ENCODE peak calls at places on chromosomes 7 and 10, in seven cellular contexts. One of them, this sample, is unnamed.

GRCh38 chr10:16856567-16856966 is 39.3 kb upstream of the RSU1 start:
- DNase-seq in thoracic aorta: no peak
- DNase-seq in neural progenitor cell: peak; percentile 9
- DNase-seq in CD14-positive monocyte: no peak
- DNase-seq in cardiac muscle cell: no peak
- DNase-seq in endothelial cell of umbilical vein: peak; percentile 66
- DNase-seq in retinal pigment epithelial cell: no peak
- DNase-seq in this sample: no peak

GRCh38 chr7:79046061-79046460 is 407.4 kb downstream of the MAGI2 start:
- DNase-seq in thoracic aorta: no peak
- DNase-seq in neural progenitor cell: no peak
- DNase-seq in CD14-positive monocyte: no peak
- DNase-seq in cardiac muscle cell: no peak
- DNase-seq in endothelial cell of umbilical vein: no peak
- DNase-seq in retinal pigment epithelial cell: no peak
- DNase-seq in this sample: no peak

GRCh38 chr10:52474265-52474664 is 160.2 kb downstream of the DKK1 start:
- DNase-seq in thoracic aorta: no peak
- DNase-seq in neural progenitor cell: no peak
- DNase-seq in CD14-positive monocyte: no peak
- DNase-seq in cardiac muscle cell: no peak
- DNase-seq in endothelial cell of umbilical vein: no peak
- DNase-seq in retinal pigment epithelial cell: no peak
- DNase-seq in this sample: no peak

GRCh38 chr10:129514568-129515451 is 47.8 kb downstream of the MGMT start:
- DNase-seq in thoracic aorta: no peak
- DNase-seq in neural progenitor cell: no peak
- DNase-seq in CD14-positive monocyte: no peak
- DNase-seq in cardiac muscle cell: no peak
- DNase-seq in endothelial cell of umbilical vein: no peak
- DNase-seq in retinal pigment epithelial cell: no peak
- DNase-seq in this sample: no peak

GRCh38 chr7:25385731-25386136 is 157.4 kb upstream of the NPVF start:
- DNase-seq in thoracic aorta: no peak
- DNase-seq in neural progenitor cell: no peak
- DNase-seq in CD14-positive monocyte: no peak
- DNase-seq in cardiac muscle cell: no peak
- DNase-seq in endothelial cell of umbilical vein: no peak
- DNase-seq in retinal pigment epithelial cell: no peak
- DNase-seq in this sample: no peak

GRCh38 chr7:139870406-139870805 is 41.3 kb downstream of the TBXAS1 start:
- DNase-seq in thoracic aorta: no peak
- DNase-seq in neural progenitor cell: no peak
- DNase-seq in CD14-positive monocyte: no peak
- DNase-seq in cardiac muscle cell: no peak
- DNase-seq in endothelial cell of umbilical vein: no peak
- DNase-seq in retinal pigment epithelial cell: no peak
- DNase-seq in this sample: no peak

GRCh38 chr10:7817576-7817975 is 729 bp upstream of the TAF3 start:
- DNase-seq in thoracic aorta: no peak
- DNase-seq in neural progenitor cell: peak; percentile 12
- DNase-seq in CD14-positive monocyte: no peak
- DNase-seq in cardiac muscle cell: no peak
- DNase-seq in endothelial cell of umbilical vein: no peak
- DNase-seq in retinal pigment epithelial cell: no peak
- DNase-seq in this sample: no peak

GRCh38 chr7:94111009-94111408 is 106.9 kb upstream of the BET1 start:
- DNase-seq in thoracic aorta: no peak
- DNase-seq in neural progenitor cell: no peak
- DNase-seq in CD14-positive monocyte: no peak
- DNase-seq in cardiac muscle cell: no peak
- DNase-seq in endothelial cell of umbilical vein: no peak
- DNase-seq in retinal pigment epithelial cell: no peak
- DNase-seq in this sample: no peak

GRCh38 chr10:34587002-34587740 is 227.9 kb downstream of the PARD3 start:
- DNase-seq in thoracic aorta: no peak
- DNase-seq in neural progenitor cell: no peak
- DNase-seq in CD14-positive monocyte: no peak
- DNase-seq in cardiac muscle cell: no peak
- DNase-seq in endothelial cell of umbilical vein: no peak
- DNase-seq in retinal pigment epithelial cell: no peak
- DNase-seq in this sample: no peak

GRCh38 chr10:114631678-114632417 is 26.2 kb downstream of the ABLIM1 start:
- DNase-seq in thoracic aorta: no peak
- DNase-seq in neural progenitor cell: peak; percentile 82
- DNase-seq in CD14-positive monocyte: no peak
- DNase-seq in cardiac muscle cell: peak; percentile 77
- DNase-seq in endothelial cell of umbilical vein: peak; percentile 60
- DNase-seq in retinal pigment epithelial cell: no peak
- DNase-seq in this sample: no peak

GRCh38 chr10:123926401-123927264 is 35.0 kb upstream of the CPXM2 start:
- DNase-seq in thoracic aorta: no peak
- DNase-seq in neural progenitor cell: no peak
- DNase-seq in CD14-positive monocyte: no peak
- DNase-seq in cardiac muscle cell: no peak
- DNase-seq in endothelial cell of umbilical vein: no peak
- DNase-seq in retinal pigment epithelial cell: no peak
- DNase-seq in this sample: no peak

GRCh38 chr7:99141756-99142726 is 1.9 kb downstream of the SMURF1 start:
- DNase-seq in thoracic aorta: peak; percentile 26
- DNase-seq in neural progenitor cell: peak; percentile 80
- DNase-seq in CD14-positive monocyte: no peak
- DNase-seq in cardiac muscle cell: peak; percentile 69
- DNase-seq in endothelial cell of umbilical vein: peak; percentile 56
- DNase-seq in retinal pigment epithelial cell: no peak
- DNase-seq in this sample: peak; percentile 40

GRCh38 chr7:76089865-76090495 is 42.1 kb downstream of the MDH2 start:
- DNase-seq in thoracic aorta: no peak
- DNase-seq in neural progenitor cell: no peak
- DNase-seq in CD14-positive monocyte: no peak
- DNase-seq in cardiac muscle cell: no peak
- DNase-seq in endothelial cell of umbilical vein: no peak
- DNase-seq in retinal pigment epithelial cell: no peak
- DNase-seq in this sample: no peak

GRCh38 chr7:11195502-11195901 is 221.8 kb downstream of the PHF14 start:
- DNase-seq in thoracic aorta: no peak
- DNase-seq in neural progenitor cell: peak; percentile 23
- DNase-seq in CD14-positive monocyte: no peak
- DNase-seq in cardiac muscle cell: no peak
- DNase-seq in endothelial cell of umbilical vein: no peak
- DNase-seq in retinal pigment epithelial cell: no peak
- DNase-seq in this sample: no peak

DNA sequence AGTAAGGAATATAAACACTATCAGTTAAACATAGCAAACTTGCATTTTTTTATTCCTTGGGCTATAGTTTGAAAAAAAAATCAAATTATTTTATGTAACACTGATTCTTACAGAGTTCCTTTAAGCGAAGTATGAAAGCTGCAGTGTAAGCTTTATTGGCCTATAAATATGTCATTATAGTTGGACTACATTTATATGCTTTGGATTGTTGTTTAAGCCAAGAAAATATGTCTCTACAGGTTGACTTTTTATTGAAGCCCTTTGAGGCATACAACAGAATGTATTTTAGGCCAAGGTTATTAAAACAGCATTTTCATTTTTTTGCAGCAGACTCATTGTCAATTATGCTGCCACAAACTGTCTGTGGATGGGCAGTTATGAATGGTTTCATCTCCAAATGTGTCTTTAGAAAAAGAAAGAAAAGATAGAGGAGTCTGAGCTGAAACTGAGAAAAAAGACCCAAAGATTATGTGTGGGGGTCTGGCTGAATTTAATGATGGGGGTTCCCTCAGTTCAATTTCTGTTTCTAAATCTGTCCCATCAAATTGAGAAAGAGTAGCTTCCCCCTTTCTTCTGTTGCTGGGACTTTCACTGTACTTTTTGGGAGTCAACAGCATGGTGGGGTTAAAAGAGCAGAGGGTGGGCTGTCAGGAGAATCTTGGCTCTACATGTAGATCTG is 43.1 kb downstream of the ARID5B start:
- DNase-seq in thoracic aorta: no peak
- DNase-seq in neural progenitor cell: no peak
- DNase-seq in CD14-positive monocyte: no peak
- DNase-seq in cardiac muscle cell: no peak
- DNase-seq in endothelial cell of umbilical vein: no peak
- DNase-seq in retinal pigment epithelial cell: no peak
- DNase-seq in this sample: no peak
- TF ChIP-seq CTCF in thoracic aorta: no peak
- TF ChIP-seq CTCF in neural progenitor cell: no peak
- TF ChIP-seq CTCF in CD14-positive monocyte: no peak
- TF ChIP-seq CTCF in cardiac muscle cell: no peak
- TF ChIP-seq CTCF in endothelial cell of umbilical vein: no peak
- TF ChIP-seq CTCF in retinal pigment epithelial cell: no peak
- TF ChIP-seq CTCF in this sample: no peak

GRCh38 chr7:17769918-17770317 is 170.4 kb downstream of the SNX13 start:
- DNase-seq in thoracic aorta: no peak
- DNase-seq in neural progenitor cell: peak; percentile 78
- DNase-seq in CD14-positive monocyte: peak; percentile 56
- DNase-seq in cardiac muscle cell: peak; percentile 81
- DNase-seq in endothelial cell of umbilical vein: peak; percentile 64
- DNase-seq in retinal pigment epithelial cell: no peak
- DNase-seq in this sample: peak; percentile 15
- TF ChIP-seq CTCF in thoracic aorta: peak; percentile 40
- TF ChIP-seq CTCF in neural progenitor cell: peak; percentile 89
- TF ChIP-seq CTCF in CD14-positive monocyte: peak; percentile 75
- TF ChIP-seq CTCF in cardiac muscle cell: peak; percentile 82
- TF ChIP-seq CTCF in endothelial cell of umbilical vein: peak; percentile 75
- TF ChIP-seq CTCF in retinal pigment epithelial cell: peak; percentile 85
- TF ChIP-seq CTCF in this sample: peak; percentile 61

GRCh38 chr10:80662429-80663211 is 124.9 kb downstream of the SH2D4B start:
- DNase-seq in thoracic aorta: peak; percentile 53
- DNase-seq in neural progenitor cell: peak; percentile 95
- DNase-seq in CD14-positive monocyte: no peak
- DNase-seq in cardiac muscle cell: peak; percentile 87
- DNase-seq in endothelial cell of umbilical vein: peak; percentile 84
- DNase-seq in retinal pigment epithelial cell: peak; percentile 62
- DNase-seq in this sample: peak; percentile 72
- TF ChIP-seq CTCF in thoracic aorta: peak; percentile 88
- TF ChIP-seq CTCF in neural progenitor cell: peak; percentile 86
- TF ChIP-seq CTCF in CD14-positive monocyte: peak; percentile 96
- TF ChIP-seq CTCF in cardiac muscle cell: peak; percentile 92
- TF ChIP-seq CTCF in endothelial cell of umbilical vein: peak; percentile 79
- TF ChIP-seq CTCF in retinal pigment epithelial cell: peak; percentile 83
- TF ChIP-seq CTCF in this sample: peak; percentile 96

GRCh38 chr7:143906176-143906575 is 4.2 kb upstream of the TCAF1 start:
- DNase-seq in thoracic aorta: no peak
- DNase-seq in neural progenitor cell: no peak
- DNase-seq in CD14-positive monocyte: no peak
- DNase-seq in cardiac muscle cell: peak; percentile 24
- DNase-seq in endothelial cell of umbilical vein: no peak
- DNase-seq in retinal pigment epithelial cell: no peak
- DNase-seq in this sample: no peak
- TF ChIP-seq CTCF in thoracic aorta: no peak
- TF ChIP-seq CTCF in neural progenitor cell: no peak
- TF ChIP-seq CTCF in CD14-positive monocyte: no peak
- TF ChIP-seq CTCF in cardiac muscle cell: no peak
- TF ChIP-seq CTCF in endothelial cell of umbilical vein: no peak
- TF ChIP-seq CTCF in retinal pigment epithelial cell: no peak
- TF ChIP-seq CTCF in this sample: no peak